ENCODE peak calls at places on chromosomes 13 and 19, in six cellular contexts. One of them, this sample, is unnamed.

GRCh38 chr13:40063278-40063698 is 407.8 kb downstream of the COG6 start:
- DNase-seq in NCI-H1105: no peak
- DNase-seq in activated T-helper 1 cell treated with anti-CD3 and anti-CD28 coated beads, Interleukin-2, amount 50 U/mL, for 16 hours: no peak
- DNase-seq in NCI-H774: no peak
- DNase-seq in IMR-90: no peak
- DNase-seq in neural progenitor cell: no peak
- DNase-seq in this sample: no peak

GRCh38 chr13:45257638-45258338 is 56.9 kb upstream of the KCTD4 start:
- DNase-seq in NCI-H1105: no peak
- DNase-seq in activated T-helper 1 cell treated with anti-CD3 and anti-CD28 coated beads, Interleukin-2, amount 50 U/mL, for 16 hours: no peak
- DNase-seq in NCI-H774: no peak
- DNase-seq in IMR-90: peak
- DNase-seq in neural progenitor cell: no peak
- DNase-seq in this sample: no peak

GRCh38 chr13:39565036-39565949 is 37.7 kb downstream of the LHFPL6 start:
- DNase-seq in NCI-H1105: no peak
- DNase-seq in activated T-helper 1 cell treated with anti-CD3 and anti-CD28 coated beads, Interleukin-2, amount 50 U/mL, for 16 hours: no peak
- DNase-seq in NCI-H774: no peak
- DNase-seq in IMR-90: peak
- DNase-seq in neural progenitor cell: peak
- DNase-seq in this sample: no peak

GRCh38 chr19:42282036-42282762 is 13.1 kb downstream of the CIC start:
- DNase-seq in NCI-H1105: no peak
- DNase-seq in activated T-helper 1 cell treated with anti-CD3 and anti-CD28 coated beads, Interleukin-2, amount 50 U/mL, for 16 hours: no peak
- DNase-seq in NCI-H774: no peak
- DNase-seq in IMR-90: peak
- DNase-seq in neural progenitor cell: peak
- DNase-seq in this sample: no peak

GRCh38 chr19:54388001-54388802 is 23.5 kb upstream of the LAIR1 start:
- DNase-seq in NCI-H1105: no peak
- DNase-seq in activated T-helper 1 cell treated with anti-CD3 and anti-CD28 coated beads, Interleukin-2, amount 50 U/mL, for 16 hours: peak
- DNase-seq in NCI-H774: no peak
- DNase-seq in IMR-90: no peak
- DNase-seq in neural progenitor cell: no peak
- DNase-seq in this sample: no peak

GRCh38 chr13:41577437-41577836 is 120.1 kb downstream of the RGCC start:
- DNase-seq in NCI-H1105: no peak
- DNase-seq in activated T-helper 1 cell treated with anti-CD3 and anti-CD28 coated beads, Interleukin-2, amount 50 U/mL, for 16 hours: no peak
- DNase-seq in NCI-H774: no peak
- DNase-seq in IMR-90: peak
- DNase-seq in neural progenitor cell: no peak
- DNase-seq in this sample: no peak

GRCh38 chr19:45164577-45165335 is 4.0 kb upstream of the NKPD1 start:
- DNase-seq in NCI-H1105: no peak
- DNase-seq in activated T-helper 1 cell treated with anti-CD3 and anti-CD28 coated beads, Interleukin-2, amount 50 U/mL, for 16 hours: no peak
- DNase-seq in NCI-H774: no peak
- DNase-seq in IMR-90: peak
- DNase-seq in neural progenitor cell: peak
- DNase-seq in this sample: no peak

GRCh38 chr19:38733493-38734175 is 10.6 kb downstream of the CAPN12 start:
- DNase-seq in NCI-H1105: no peak
- DNase-seq in activated T-helper 1 cell treated with anti-CD3 and anti-CD28 coated beads, Interleukin-2, amount 50 U/mL, for 16 hours: no peak
- DNase-seq in NCI-H774: no peak
- DNase-seq in IMR-90: no peak
- DNase-seq in neural progenitor cell: no peak
- DNase-seq in this sample: no peak

GRCh38 chr19:55099557-55100506 is 17.6 kb downstream of the PPP1R12C start:
- DNase-seq in NCI-H1105: no peak
- DNase-seq in activated T-helper 1 cell treated with anti-CD3 and anti-CD28 coated beads, Interleukin-2, amount 50 U/mL, for 16 hours: no peak
- DNase-seq in NCI-H774: no peak
- DNase-seq in IMR-90: no peak
- DNase-seq in neural progenitor cell: peak
- DNase-seq in this sample: no peak

GRCh38 chr19:11242864-11243797 is 3.7 kb downstream of the ANGPTL8 start:
- DNase-seq in NCI-H1105: peak
- DNase-seq in activated T-helper 1 cell treated with anti-CD3 and anti-CD28 coated beads, Interleukin-2, amount 50 U/mL, for 16 hours: peak
- DNase-seq in NCI-H774: peak
- DNase-seq in IMR-90: peak
- DNase-seq in neural progenitor cell: peak
- DNase-seq in this sample: peak

GRCh38 chr19:11236324-11237301 is 2.8 kb upstream of the ANGPTL8 start:
- DNase-seq in NCI-H1105: no peak
- DNase-seq in activated T-helper 1 cell treated with anti-CD3 and anti-CD28 coated beads, Interleukin-2, amount 50 U/mL, for 16 hours: no peak
- DNase-seq in NCI-H774: no peak
- DNase-seq in IMR-90: no peak
- DNase-seq in neural progenitor cell: no peak
- DNase-seq in this sample: no peak

GRCh38 chr13:26965976-26966375 is 205.4 kb upstream of the GPR12 start:
- DNase-seq in NCI-H1105: peak
- DNase-seq in activated T-helper 1 cell treated with anti-CD3 and anti-CD28 coated beads, Interleukin-2, amount 50 U/mL, for 16 hours: no peak
- DNase-seq in NCI-H774: no peak
- DNase-seq in IMR-90: peak
- DNase-seq in neural progenitor cell: no peak
- DNase-seq in this sample: no peak

GRCh38 chr19:45693168-45693788 is 812 bp downstream of the QPCTL start:
- DNase-seq in NCI-H1105: peak
- DNase-seq in activated T-helper 1 cell treated with anti-CD3 and anti-CD28 coated beads, Interleukin-2, amount 50 U/mL, for 16 hours: peak
- DNase-seq in NCI-H774: peak
- DNase-seq in IMR-90: peak
- DNase-seq in neural progenitor cell: peak
- DNase-seq in this sample: peak

GRCh38 chr13:48532146-48532472 is 771 bp downstream of the RCBTB2 start:
- DNase-seq in NCI-H1105: no peak
- DNase-seq in activated T-helper 1 cell treated with anti-CD3 and anti-CD28 coated beads, Interleukin-2, amount 50 U/mL, for 16 hours: no peak
- DNase-seq in NCI-H774: peak
- DNase-seq in IMR-90: peak
- DNase-seq in neural progenitor cell: peak
- DNase-seq in this sample: no peak

GRCh38 chr13:101579291-101579802 is 126.9 kb downstream of the ITGBL1 start:
- DNase-seq in NCI-H1105: no peak
- DNase-seq in activated T-helper 1 cell treated with anti-CD3 and anti-CD28 coated beads, Interleukin-2, amount 50 U/mL, for 16 hours: no peak
- DNase-seq in NCI-H774: no peak
- DNase-seq in IMR-90: peak
- DNase-seq in neural progenitor cell: no peak
- DNase-seq in this sample: no peak

GRCh38 chr13:78608254-78608704 is 4.9 kb upstream of the POU4F1 start:
- DNase-seq in NCI-H1105: no peak
- DNase-seq in activated T-helper 1 cell treated with anti-CD3 and anti-CD28 coated beads, Interleukin-2, amount 50 U/mL, for 16 hours: no peak
- DNase-seq in NCI-H774: no peak
- DNase-seq in IMR-90: no peak
- DNase-seq in neural progenitor cell: peak
- DNase-seq in this sample: no peak

GRCh38 chr13:109773276-109773675 is 13.1 kb downstream of the IRS2 start:
- DNase-seq in NCI-H1105: no peak
- DNase-seq in activated T-helper 1 cell treated with anti-CD3 and anti-CD28 coated beads, Interleukin-2, amount 50 U/mL, for 16 hours: no peak
- DNase-seq in NCI-H774: no peak
- DNase-seq in IMR-90: no peak
- DNase-seq in neural progenitor cell: no peak
- DNase-seq in this sample: no peak

GRCh38 chr19:52722062-52723005 is 12.5 kb downstream of the ZNF611 start:
- DNase-seq in NCI-H1105: no peak
- DNase-seq in activated T-helper 1 cell treated with anti-CD3 and anti-CD28 coated beads, Interleukin-2, amount 50 U/mL, for 16 hours: no peak
- DNase-seq in NCI-H774: no peak
- DNase-seq in IMR-90: peak
- DNase-seq in neural progenitor cell: no peak
- DNase-seq in this sample: no peak

GRCh38 chr19:8466018-8466417 is 21.2 kb downstream of the HNRNPM start:
- DNase-seq in NCI-H1105: no peak
- DNase-seq in activated T-helper 1 cell treated with anti-CD3 and anti-CD28 coated beads, Interleukin-2, amount 50 U/mL, for 16 hours: no peak
- DNase-seq in NCI-H774: no peak
- DNase-seq in IMR-90: peak
- DNase-seq in neural progenitor cell: no peak
- DNase-seq in this sample: no peak

GRCh38 chr19:4189641-4190040 is 7.2 kb downstream of the ANKRD24 start:
- DNase-seq in NCI-H1105: no peak
- DNase-seq in activated T-helper 1 cell treated with anti-CD3 and anti-CD28 coated beads, Interleukin-2, amount 50 U/mL, for 16 hours: no peak
- DNase-seq in NCI-H774: no peak
- DNase-seq in IMR-90: no peak
- DNase-seq in neural progenitor cell: no peak
- DNase-seq in this sample: no peak

GRCh38 chr19:15255359-15255990 is 23.2 kb upstream of the EPHX3 start:
- DNase-seq in NCI-H1105: no peak
- DNase-seq in activated T-helper 1 cell treated with anti-CD3 and anti-CD28 coated beads, Interleukin-2, amount 50 U/mL, for 16 hours: no peak
- DNase-seq in NCI-H774: no peak
- DNase-seq in IMR-90: no peak
- DNase-seq in neural progenitor cell: no peak
- DNase-seq in this sample: no peak

This sample was measured in hypothalamus.